ENCODE peak calls at places on chromosomes 5 and 9, in four cellular contexts. One of them, this sample, is unnamed.

GRCh38 chr5:52356311-52356918 is 431.3 kb upstream of the ITGA1 start:
- DNase-seq in GF-D8: no peak
- DNase-seq in colonic mucosa: no peak
- DNase-seq in WTC11: no peak
- DNase-seq in this sample: no peak

GRCh38 chr5:149747141-149747832 is 17.2 kb downstream of the PPARGC1B start:
- DNase-seq in GF-D8: no peak
- DNase-seq in colonic mucosa: peak; percentile 94
- DNase-seq in WTC11: no peak
- DNase-seq in this sample: peak; percentile 93

GRCh38 chr5:8805653-8806052 is 740.2 kb downstream of the SEMA5A start:
- DNase-seq in GF-D8: no peak
- DNase-seq in colonic mucosa: no peak
- DNase-seq in WTC11: no peak
- DNase-seq in this sample: no peak

GRCh38 chr9:116504893-116505480 is 182.1 kb upstream of the TRIM32 start:
- DNase-seq in GF-D8: no peak
- DNase-seq in colonic mucosa: no peak
- DNase-seq in WTC11: no peak
- DNase-seq in this sample: no peak

GRCh38 chr5:103272377-103272776 is 13.8 kb downstream of the MACIR start:
- DNase-seq in GF-D8: no peak
- DNase-seq in colonic mucosa: no peak
- DNase-seq in WTC11: no peak
- DNase-seq in this sample: no peak

GRCh38 chr5:138444774-138445546 is 6.1 kb downstream of the REEP2 start:
- DNase-seq in GF-D8: no peak
- DNase-seq in colonic mucosa: no peak
- DNase-seq in WTC11: no peak
- DNase-seq in this sample: peak; percentile 73

GRCh38 chr9:129102791-129103594 is 7.6 kb downstream of the CRAT start:
- DNase-seq in GF-D8: peak; percentile 6
- DNase-seq in colonic mucosa: peak; percentile 54
- DNase-seq in WTC11: peak; percentile 77
- DNase-seq in this sample: no peak

GRCh38 chr5:81023261-81024015 is 63.3 kb downstream of the RASGRF2 start:
- DNase-seq in GF-D8: no peak
- DNase-seq in colonic mucosa: no peak
- DNase-seq in WTC11: no peak
- DNase-seq in this sample: no peak

GRCh38 chr5:83513491-83513890 is 41.9 kb downstream of the VCAN start:
- DNase-seq in GF-D8: no peak
- DNase-seq in colonic mucosa: no peak
- DNase-seq in WTC11: no peak
- DNase-seq in this sample: no peak

GRCh38 chr5:110956280-110956912 is 115.1 kb upstream of the TSLP start:
- DNase-seq in GF-D8: no peak
- DNase-seq in colonic mucosa: no peak
- DNase-seq in WTC11: peak; percentile 38
- DNase-seq in this sample: no peak

GRCh38 chr9:83505282-83505681 is 32.9 kb downstream of the FRMD3 start:
- DNase-seq in GF-D8: no peak
- DNase-seq in colonic mucosa: no peak
- DNase-seq in WTC11: no peak
- DNase-seq in this sample: no peak